ENCODE peak calls at places on chromosomes 13 and 19, in four cellular contexts. One of them, this sample, is unnamed.

GRCh38 chr19:3699071-3699740 is 1.1 kb downstream of the PIP5K1C start:
- DNase-seq in brain microvascular endothelial cell: no peak
- DNase-seq in ascending aorta: peak
- DNase-seq in RWPE1: no peak
- DNase-seq in this sample: no peak

GRCh38 chr19:11461453-11461852 is 19.4 kb downstream of the ELAVL3 start:
- DNase-seq in ascending aorta: no peak
- DNase-seq in RWPE1: no peak
- DNase-seq in brain microvascular endothelial cell: no peak
- DNase-seq in this sample: no peak

GRCh38 chr19:54481326-54481930 is 8.3 kb upstream of the CDC42EP5 start:
- DNase-seq in RWPE1: peak
- DNase-seq in ascending aorta: no peak
- DNase-seq in brain microvascular endothelial cell: no peak
- DNase-seq in this sample: no peak

GRCh38 chr19:56350416-56351045 is 35.9 kb upstream of the ZSCAN5A start:
- DNase-seq in ascending aorta: no peak
- DNase-seq in brain microvascular endothelial cell: peak
- DNase-seq in RWPE1: peak
- DNase-seq in this sample: no peak

GRCh38 chr13:109151255-109151654 is 521.8 kb downstream of the MYO16 start:
- DNase-seq in ascending aorta: no peak
- DNase-seq in brain microvascular endothelial cell: no peak
- DNase-seq in RWPE1: peak
- DNase-seq in this sample: no peak

GRCh38 chr19:5268801-5269200 is 71.8 kb downstream of the PTPRS start:
- DNase-seq in brain microvascular endothelial cell: no peak
- DNase-seq in RWPE1: peak
- DNase-seq in ascending aorta: no peak
- DNase-seq in this sample: no peak

GRCh38 chr13:35744144-35744543 is 267.7 kb upstream of the MAB21L1 start:
- DNase-seq in RWPE1: no peak
- DNase-seq in brain microvascular endothelial cell: no peak
- DNase-seq in ascending aorta: no peak
- DNase-seq in this sample: no peak

GRCh38 chr13:45121421-45121820 is 1.1 kb downstream of the GTF2F2 start:
- DNase-seq in RWPE1: peak
- DNase-seq in brain microvascular endothelial cell: peak
- DNase-seq in ascending aorta: no peak
- DNase-seq in this sample: no peak

GRCh38 chr13:78298657-78299056 is 304.7 kb downstream of the POU4F1 start:
- DNase-seq in brain microvascular endothelial cell: no peak
- DNase-seq in RWPE1: no peak
- DNase-seq in ascending aorta: no peak
- DNase-seq in this sample: no peak

GRCh38 chr19:2289714-2290435 is 7.9 kb upstream of the PEAK3 start:
- DNase-seq in brain microvascular endothelial cell: no peak
- DNase-seq in RWPE1: no peak
- DNase-seq in ascending aorta: no peak
- DNase-seq in this sample: no peak

GRCh38 chr19:2242811-2243210 is 6.2 kb downstream of the SF3A2 start:
- DNase-seq in RWPE1: no peak
- DNase-seq in brain microvascular endothelial cell: no peak
- DNase-seq in ascending aorta: no peak
- DNase-seq in this sample: no peak

GRCh38 chr19:8111376-8111775 is 38.0 kb downstream of the FBN3 start:
- DNase-seq in brain microvascular endothelial cell: no peak
- DNase-seq in ascending aorta: no peak
- DNase-seq in RWPE1: no peak
- DNase-seq in this sample: no peak

GRCh38 chr13:101730420-101731000 is 278.0 kb downstream of the ITGBL1 start:
- DNase-seq in brain microvascular endothelial cell: no peak
- DNase-seq in ascending aorta: no peak
- DNase-seq in RWPE1: no peak
- DNase-seq in this sample: no peak

GRCh38 chr19:10971107-10971715 is 10.4 kb downstream of the SMARCA4 start:
- DNase-seq in brain microvascular endothelial cell: no peak
- DNase-seq in RWPE1: no peak
- DNase-seq in ascending aorta: no peak
- DNase-seq in this sample: no peak

GRCh38 chr13:49495783-49496762 is at the start of gene PHF11:
- DNase-seq in RWPE1: peak
- DNase-seq in brain microvascular endothelial cell: peak
- DNase-seq in ascending aorta: peak
- DNase-seq in this sample: peak

GRCh38 chr13:78602561-78603239 is 652 bp downstream of the POU4F1 start:
- DNase-seq in brain microvascular endothelial cell: no peak
- DNase-seq in ascending aorta: no peak
- DNase-seq in RWPE1: no peak
- DNase-seq in this sample: no peak

GRCh38 chr13:109871018-109871370 is 84.6 kb upstream of the IRS2 start:
- DNase-seq in ascending aorta: no peak
- DNase-seq in RWPE1: peak
- DNase-seq in brain microvascular endothelial cell: peak
- DNase-seq in this sample: no peak

GRCh38 chr13:23384111-23384510 is 49.4 kb downstream of the SACS start:
- DNase-seq in brain microvascular endothelial cell: peak
- DNase-seq in RWPE1: no peak
- DNase-seq in ascending aorta: no peak
- DNase-seq in this sample: no peak

GRCh38 chr13:27226991-27227390 is 24.4 kb upstream of the RPL21 start:
- DNase-seq in ascending aorta: no peak
- DNase-seq in RWPE1: no peak
- DNase-seq in brain microvascular endothelial cell: no peak
- DNase-seq in this sample: no peak

GRCh38 chr19:48683349-48683748 is 10.5 kb upstream of the NTN5 start:
- DNase-seq in RWPE1: no peak
- DNase-seq in ascending aorta: no peak
- DNase-seq in brain microvascular endothelial cell: peak
- DNase-seq in this sample: peak

GRCh38 chr13:33034897-33035296 is 18.7 kb downstream of the KL start:
- DNase-seq in ascending aorta: no peak
- DNase-seq in brain microvascular endothelial cell: no peak
- DNase-seq in RWPE1: no peak
- DNase-seq in this sample: no peak

GRCh38 chr13:72121466-72121865 is 254.5 kb upstream of the DACH1 start:
- DNase-seq in RWPE1: no peak
- DNase-seq in ascending aorta: no peak
- DNase-seq in brain microvascular endothelial cell: no peak
- DNase-seq in this sample: no peak

GRCh38 chr13:85974604-85975366 is 175.6 kb upstream of the SLITRK6 start:
- DNase-seq in RWPE1: peak
- DNase-seq in ascending aorta: no peak
- DNase-seq in brain microvascular endothelial cell: peak
- DNase-seq in this sample: no peak

GRCh38 chr13:107803822-107804495 is 411.4 kb downstream of the LIG4 start:
- DNase-seq in brain microvascular endothelial cell: no peak
- DNase-seq in ascending aorta: no peak
- DNase-seq in RWPE1: no peak
- DNase-seq in this sample: no peak
- H3K27ac ChIP-seq in brain microvascular endothelial cell: no peak
- H3K27ac ChIP-seq in ascending aorta: no peak
- H3K27ac ChIP-seq in RWPE1: no peak
- H3K27ac ChIP-seq in this sample: no peak

GRCh38 chr13:20988909-20989735 is 72.3 kb downstream of the LATS2 start:
- DNase-seq in RWPE1: no peak
- DNase-seq in brain microvascular endothelial cell: no peak
- DNase-seq in ascending aorta: no peak
- DNase-seq in this sample: no peak

GRCh38 chr13:20988033-20988908 is 73.1 kb downstream of the LATS2 start:
- DNase-seq in brain microvascular endothelial cell: no peak
- DNase-seq in ascending aorta: no peak
- DNase-seq in RWPE1: no peak
- DNase-seq in this sample: no peak

GRCh38 chr13:20990910-20991525 is 70.4 kb downstream of the LATS2 start:
- DNase-seq in RWPE1: no peak
- DNase-seq in ascending aorta: no peak
- DNase-seq in brain microvascular endothelial cell: no peak
- DNase-seq in this sample: no peak

GRCh38 chr13:20991741-20992520 is 69.5 kb downstream of the LATS2 start:
- DNase-seq in RWPE1: no peak
- DNase-seq in brain microvascular endothelial cell: no peak
- DNase-seq in ascending aorta: no peak
- DNase-seq in this sample: no peak

GRCh38 chr13:20989883-20990282 is 71.5 kb downstream of the LATS2 start:
- DNase-seq in RWPE1: no peak
- DNase-seq in brain microvascular endothelial cell: no peak
- DNase-seq in ascending aorta: no peak
- DNase-seq in this sample: no peak
- H3K27ac ChIP-seq in RWPE1: no peak
- H3K27ac ChIP-seq in brain microvascular endothelial cell: no peak
- H3K27ac ChIP-seq in ascending aorta: peak
- H3K27ac ChIP-seq in this sample: no peak

GRCh38 chr19:13207237-13208130 is 57.3 kb downstream of the IER2 start:
- DNase-seq in ascending aorta: no peak
- DNase-seq in RWPE1: peak
- DNase-seq in brain microvascular endothelial cell: no peak
- DNase-seq in this sample: no peak
- H3K27ac ChIP-seq in ascending aorta: peak
- H3K27ac ChIP-seq in RWPE1: peak
- H3K27ac ChIP-seq in brain microvascular endothelial cell: peak
- H3K27ac ChIP-seq in this sample: peak

DNA sequence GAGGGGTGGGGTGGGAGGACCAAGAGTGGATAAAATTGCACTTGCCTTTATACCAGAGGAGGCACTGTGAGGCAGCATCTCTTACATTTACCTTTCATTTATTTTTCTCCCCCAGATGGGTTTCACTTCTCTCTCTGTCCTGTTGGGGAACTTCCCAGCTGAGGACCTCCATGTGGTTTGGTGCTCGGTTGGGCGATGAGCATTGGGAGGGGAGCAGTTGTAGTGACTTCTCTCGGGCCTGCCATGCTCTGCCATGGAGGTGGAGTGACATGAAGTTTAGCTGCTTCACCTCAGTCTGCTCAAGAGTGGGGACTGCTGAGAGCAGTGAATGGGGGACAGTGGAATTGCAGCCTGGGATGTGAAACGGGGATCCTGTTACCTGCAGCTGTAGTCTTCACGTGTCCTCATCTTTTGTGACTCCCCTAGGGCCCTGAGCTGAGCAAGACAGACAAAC is 23.1 kb upstream of the CXCL17 start:
- DNase-seq in brain microvascular endothelial cell: no peak
- DNase-seq in ascending aorta: no peak
- DNase-seq in RWPE1: no peak
- DNase-seq in this sample: no peak
- H3K27ac ChIP-seq in brain microvascular endothelial cell: no peak
- H3K27ac ChIP-seq in ascending aorta: no peak
- H3K27ac ChIP-seq in RWPE1: no peak
- H3K27ac ChIP-seq in this sample: no peak

DNA sequence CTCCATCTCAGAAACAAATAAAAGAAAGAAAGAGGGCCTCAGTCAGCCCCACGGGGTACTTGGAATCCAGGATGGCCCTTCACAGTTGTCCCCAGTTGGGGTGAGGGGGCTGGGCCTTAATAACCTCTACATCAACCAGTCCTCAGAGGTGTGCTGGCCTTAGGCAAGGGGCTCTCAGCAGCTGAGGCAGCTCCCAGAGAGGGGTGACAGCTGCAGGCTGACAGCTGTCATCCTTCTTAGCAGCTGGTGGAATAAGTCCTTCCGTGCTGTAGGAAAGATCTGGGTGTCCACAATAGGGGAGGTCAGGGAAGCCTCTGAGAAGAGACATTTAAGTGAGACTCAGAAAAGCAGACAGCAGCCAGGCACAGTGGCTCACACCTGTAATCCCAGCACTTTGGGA is 7.4 kb downstream of the BCAM start:
- DNase-seq in brain microvascular endothelial cell: no peak
- DNase-seq in RWPE1: no peak
- DNase-seq in ascending aorta: no peak
- DNase-seq in this sample: no peak
- H3K27ac ChIP-seq in brain microvascular endothelial cell: no peak
- H3K27ac ChIP-seq in RWPE1: peak
- H3K27ac ChIP-seq in ascending aorta: peak
- H3K27ac ChIP-seq in this sample: no peak

This sample was measured in caudate nucleus.